ENCODE peak calls at places on chromosome 17, in seven cellular contexts. T is CD8-positive, alpha-beta memory T cell; C is suprapubic skin; O is omental fat pad; E is brain microvascular endothelial cell; W is AML-193; U is activated naive CD4-positive, alpha-beta T cell. K is an unnamed sample.

GRCh38 chr17:61456688-61457225 is 4.5 kb downstream of the TBX4 start:
- DNase-seq in T (no peak), C (no peak), O (no peak), E (no peak), W (no peak), U (no peak), K (no peak)

GRCh38 chr17:34533811-34534527 is 45.4 kb upstream of the TMEM132E start:
- DNase-seq in T (no peak), C (no peak), O (no peak), E (no peak), W (no peak), U (no peak), K (no peak)

GRCh38 chr17:78174332-78174869 is 6.0 kb downstream of the SYNGR2 start:
- DNase-seq in T (no peak), C (peak), O (peak), E (no peak), W (no peak), U (no peak), K (no peak)

GRCh38 chr17:79942591-79943353 is 92.9 kb downstream of the TBC1D16 start:
- DNase-seq in T (peak), C (peak), O (peak), E (no peak), W (no peak), U (no peak), K (no peak)

GRCh38 chr17:4536742-4537411 is 18.3 kb downstream of the MYBBP1A start:
- DNase-seq in T (no peak), C (no peak), O (peak), E (no peak), W (no peak), U (no peak), K (no peak)

GRCh38 chr17:81537343-81537855 is 9.2 kb downstream of the FSCN2 start:
- DNase-seq in T (no peak), C (no peak), O (no peak), E (no peak), W (no peak), U (no peak), K (peak)

GRCh38 chr17:13575922-13576419 is 25.8 kb downstream of the HS3ST3A1 start:
- DNase-seq in T (no peak), C (no peak), O (no peak), E (no peak), W (no peak), U (no peak), K (no peak)

GRCh38 chr17:82495844-82496528 is 23.5 kb upstream of the FOXK2 start:
- DNase-seq in T (no peak), C (no peak), O (no peak), E (no peak), W (no peak), U (no peak), K (no peak)

GRCh38 chr17:49223517-49224197 is 6.9 kb downstream of the PHOSPHO1 start:
- DNase-seq in T (peak), C (peak), O (peak), E (peak), W (no peak), U (peak), K (peak)

GRCh38 chr17:72811976-72812687 is 280.4 kb downstream of the SLC39A11 start:
- DNase-seq in T (no peak), C (no peak), O (no peak), E (no peak), W (no peak), U (no peak), K (no peak)

GRCh38 chr17:74917430-74917829 is 5.6 kb downstream of the USH1G start:
- DNase-seq in T (no peak), C (no peak), O (no peak), E (no peak), W (peak), U (no peak), K (no peak)

GRCh38 chr17:15398736-15399331 is 57.4 kb upstream of the TEKT3 start:
- DNase-seq in T (no peak), C (no peak), O (no peak), E (peak), W (no peak), U (no peak), K (no peak)

GRCh38 chr17:67156269-67157199 is 88.5 kb downstream of the HELZ start:
- DNase-seq in T (no peak), C (no peak), O (no peak), E (peak), W (no peak), U (no peak), K (no peak)

GRCh38 chr17:65588194-65588808 is 26.9 kb upstream of the AXIN2 start:
- DNase-seq in T (no peak), C (no peak), O (no peak), E (no peak), W (no peak), U (no peak), K (no peak)

GRCh38 chr17:51224615-51225262 is 35.1 kb downstream of the MBTD1 start:
- DNase-seq in T (no peak), C (no peak), O (no peak), E (no peak), W (no peak), U (no peak), K (no peak)

GRCh38 chr17:77320046-77320445 is 179.3 kb downstream of the SEC14L1 start:
- DNase-seq in T (no peak), C (peak), O (no peak), E (no peak), W (peak), U (no peak), K (no peak)

GRCh38 chr17:71793550-71793949 is 327.3 kb upstream of the SOX9 start:
- DNase-seq in T (no peak), C (no peak), O (no peak), E (peak), W (no peak), U (no peak), K (no peak)

GRCh38 chr17:75128694-75129505 is 2.6 kb downstream of the NT5C start:
- DNase-seq in T (no peak), C (no peak), O (no peak), E (no peak), W (no peak), U (no peak), K (no peak)

GRCh38 chr17:80259642-80260535 is 763 bp upstream of the RNF213 start:
- DNase-seq in T (peak), C (peak), O (no peak), E (peak), W (peak), U (peak), K (peak)

GRCh38 chr17:79739148-79740062 is 8.7 kb downstream of the ENPP7 start:
- DNase-seq in T (no peak), C (no peak), O (no peak), E (no peak), W (no peak), U (no peak), K (no peak)

GRCh38 chr17:17857496-17857895 is 20.7 kb upstream of the SREBF1 start:
- DNase-seq in T (no peak), C (no peak), O (no peak), E (no peak), W (no peak), U (no peak), K (no peak)

GRCh38 chr17:56499799-56500388 is 93.6 kb upstream of the NOG start:
- DNase-seq in T (no peak), C (no peak), O (no peak), E (peak), W (peak), U (no peak), K (no peak)

GRCh38 chr17:38572665-38573365 is 32.9 kb downstream of the SRCIN1 start:
- DNase-seq in T (no peak), C (no peak), O (no peak), E (no peak), W (no peak), U (no peak), K (peak)

GRCh38 chr17:2965621-2966275 is 97.7 kb downstream of the OR1D5 start:
- DNase-seq in T (no peak), C (no peak), O (no peak), E (peak), W (no peak), U (no peak), K (no peak)

GRCh38 chr17:28221751-28222414 is 97.1 kb upstream of the TMEM97 start:
- DNase-seq in T (no peak), C (no peak), O (no peak), E (no peak), W (no peak), U (no peak), K (no peak)

GRCh38 chr17:28225271-28225670 is 93.7 kb upstream of the TMEM97 start:
- DNase-seq in T (no peak), C (no peak), O (no peak), E (no peak), W (no peak), U (no peak), K (no peak)

GRCh38 chr17:2122641-2123302 is 67.9 kb downstream of the HIC1 start:
- DNase-seq in T (no peak), C (peak), O (no peak), E (peak), W (peak), U (no peak), K (no peak)

GRCh38 chr17:27242951-27243350 is 51.0 kb upstream of the WSB1 start:
- DNase-seq in T (no peak), C (no peak), O (no peak), E (no peak), W (no peak), U (no peak), K (no peak)